ENCODE peak calls at places on chromosome 16, in eight cellular contexts. One of them, this sample, is unnamed.

GRCh38 chr16:78240459-78241222 is 141.2 kb downstream of the WWOX start:
- DNase-seq in astrocyte: no peak
- DNase-seq in naive thymus-derived CD4-positive, alpha-beta T cell: no peak
- DNase-seq in GM12878: no peak
- DNase-seq in CD4-positive, alpha-beta memory T cell: no peak
- DNase-seq in CD8-positive, alpha-beta memory T cell: no peak
- DNase-seq in heart right ventricle: no peak
- DNase-seq in tibial nerve: no peak
- DNase-seq in this sample: no peak

GRCh38 chr16:35636831-35637230 is 2177.4 kb downstream of the TP53TG3F start:
- DNase-seq in astrocyte: no peak
- DNase-seq in naive thymus-derived CD4-positive, alpha-beta T cell: no peak
- DNase-seq in GM12878: no peak
- DNase-seq in CD4-positive, alpha-beta memory T cell: no peak
- DNase-seq in CD8-positive, alpha-beta memory T cell: no peak
- DNase-seq in heart right ventricle: no peak
- DNase-seq in tibial nerve: no peak
- DNase-seq in this sample: no peak

GRCh38 chr16:25065899-25066298 is 45.6 kb upstream of the LCMT1 start:
- DNase-seq in astrocyte: no peak
- DNase-seq in naive thymus-derived CD4-positive, alpha-beta T cell: no peak
- DNase-seq in GM12878: no peak
- DNase-seq in CD4-positive, alpha-beta memory T cell: no peak
- DNase-seq in CD8-positive, alpha-beta memory T cell: no peak
- DNase-seq in heart right ventricle: peak; percentile 14
- DNase-seq in tibial nerve: no peak
- DNase-seq in this sample: no peak

GRCh38 chr16:14539631-14540030 is 90.4 kb downstream of the PARN start:
- DNase-seq in astrocyte: peak; percentile 68
- DNase-seq in naive thymus-derived CD4-positive, alpha-beta T cell: no peak
- DNase-seq in GM12878: no peak
- DNase-seq in CD4-positive, alpha-beta memory T cell: no peak
- DNase-seq in CD8-positive, alpha-beta memory T cell: no peak
- DNase-seq in heart right ventricle: no peak
- DNase-seq in tibial nerve: no peak
- DNase-seq in this sample: no peak

GRCh38 chr16:4136229-4136813 is 20.1 kb upstream of the ADCY9 start:
- DNase-seq in astrocyte: no peak
- DNase-seq in naive thymus-derived CD4-positive, alpha-beta T cell: no peak
- DNase-seq in GM12878: no peak
- DNase-seq in CD4-positive, alpha-beta memory T cell: no peak
- DNase-seq in CD8-positive, alpha-beta memory T cell: no peak
- DNase-seq in heart right ventricle: no peak
- DNase-seq in tibial nerve: no peak
- DNase-seq in this sample: no peak

GRCh38 chr16:81497690-81498089 is 53.1 kb downstream of the CMIP start:
- DNase-seq in astrocyte: no peak
- DNase-seq in naive thymus-derived CD4-positive, alpha-beta T cell: no peak
- DNase-seq in GM12878: no peak
- DNase-seq in CD4-positive, alpha-beta memory T cell: no peak
- DNase-seq in CD8-positive, alpha-beta memory T cell: no peak
- DNase-seq in heart right ventricle: no peak
- DNase-seq in tibial nerve: no peak
- DNase-seq in this sample: no peak

GRCh38 chr16:55552621-55553020 is 13.9 kb upstream of the CAPNS2 start:
- DNase-seq in astrocyte: peak; percentile 79
- DNase-seq in naive thymus-derived CD4-positive, alpha-beta T cell: no peak
- DNase-seq in GM12878: no peak
- DNase-seq in CD4-positive, alpha-beta memory T cell: no peak
- DNase-seq in CD8-positive, alpha-beta memory T cell: no peak
- DNase-seq in heart right ventricle: no peak
- DNase-seq in tibial nerve: no peak
- DNase-seq in this sample: no peak

GRCh38 chr16:12411521-12411920 is 392.2 kb downstream of the CPPED1 start:
- DNase-seq in astrocyte: no peak
- DNase-seq in naive thymus-derived CD4-positive, alpha-beta T cell: no peak
- DNase-seq in GM12878: no peak
- DNase-seq in CD4-positive, alpha-beta memory T cell: no peak
- DNase-seq in CD8-positive, alpha-beta memory T cell: no peak
- DNase-seq in heart right ventricle: no peak
- DNase-seq in tibial nerve: no peak
- DNase-seq in this sample: no peak

GRCh38 chr16:85514295-85514600 is 98.9 kb upstream of the GSE1 start:
- DNase-seq in astrocyte: no peak
- DNase-seq in naive thymus-derived CD4-positive, alpha-beta T cell: no peak
- DNase-seq in GM12878: no peak
- DNase-seq in CD4-positive, alpha-beta memory T cell: no peak
- DNase-seq in CD8-positive, alpha-beta memory T cell: no peak
- DNase-seq in heart right ventricle: peak; percentile 86
- DNase-seq in tibial nerve: no peak
- DNase-seq in this sample: no peak

GRCh38 chr16:14070877-14071575 is at the start of gene MRTFB:
- DNase-seq in astrocyte: no peak
- DNase-seq in naive thymus-derived CD4-positive, alpha-beta T cell: peak; percentile 85
- DNase-seq in GM12878: peak; percentile 25
- DNase-seq in CD4-positive, alpha-beta memory T cell: peak; percentile 74
- DNase-seq in CD8-positive, alpha-beta memory T cell: peak; percentile 73
- DNase-seq in heart right ventricle: peak; percentile 87
- DNase-seq in tibial nerve: peak; percentile 33
- DNase-seq in this sample: peak; percentile 73

GRCh38 chr16:84058664-84059063 is 16.1 kb upstream of the SLC38A8 start:
- DNase-seq in astrocyte: no peak
- DNase-seq in naive thymus-derived CD4-positive, alpha-beta T cell: no peak
- DNase-seq in GM12878: no peak
- DNase-seq in CD4-positive, alpha-beta memory T cell: no peak
- DNase-seq in CD8-positive, alpha-beta memory T cell: no peak
- DNase-seq in heart right ventricle: peak; percentile 60
- DNase-seq in tibial nerve: no peak
- DNase-seq in this sample: no peak

GRCh38 chr16:4454618-4455017 is 19.8 kb downstream of the NMRAL1 start:
- DNase-seq in astrocyte: no peak
- DNase-seq in naive thymus-derived CD4-positive, alpha-beta T cell: no peak
- DNase-seq in GM12878: no peak
- DNase-seq in CD4-positive, alpha-beta memory T cell: no peak
- DNase-seq in CD8-positive, alpha-beta memory T cell: no peak
- DNase-seq in heart right ventricle: no peak
- DNase-seq in tibial nerve: no peak
- DNase-seq in this sample: no peak

GRCh38 chr16:3595110-3595486 is 16.3 kb downstream of the SLX4 start:
- DNase-seq in astrocyte: no peak
- DNase-seq in naive thymus-derived CD4-positive, alpha-beta T cell: no peak
- DNase-seq in GM12878: no peak
- DNase-seq in CD4-positive, alpha-beta memory T cell: no peak
- DNase-seq in CD8-positive, alpha-beta memory T cell: no peak
- DNase-seq in heart right ventricle: no peak
- DNase-seq in tibial nerve: no peak
- DNase-seq in this sample: no peak

GRCh38 chr16:80623376-80623775 is 82.6 kb downstream of the DYNLRB2 start:
- DNase-seq in astrocyte: peak; percentile 51
- DNase-seq in naive thymus-derived CD4-positive, alpha-beta T cell: no peak
- DNase-seq in GM12878: no peak
- DNase-seq in CD4-positive, alpha-beta memory T cell: no peak
- DNase-seq in CD8-positive, alpha-beta memory T cell: no peak
- DNase-seq in heart right ventricle: no peak
- DNase-seq in tibial nerve: no peak
- DNase-seq in this sample: no peak

GRCh38 chr16:80440691-80441090 is 100.1 kb upstream of the DYNLRB2 start:
- DNase-seq in astrocyte: no peak
- DNase-seq in naive thymus-derived CD4-positive, alpha-beta T cell: no peak
- DNase-seq in GM12878: no peak
- DNase-seq in CD4-positive, alpha-beta memory T cell: no peak
- DNase-seq in CD8-positive, alpha-beta memory T cell: no peak
- DNase-seq in heart right ventricle: no peak
- DNase-seq in tibial nerve: no peak
- DNase-seq in this sample: no peak

GRCh38 chr16:85557083-85557975 is 55.8 kb upstream of the GSE1 start:
- DNase-seq in astrocyte: no peak
- DNase-seq in naive thymus-derived CD4-positive, alpha-beta T cell: no peak
- DNase-seq in GM12878: no peak
- DNase-seq in CD4-positive, alpha-beta memory T cell: no peak
- DNase-seq in CD8-positive, alpha-beta memory T cell: peak; percentile 37
- DNase-seq in heart right ventricle: no peak
- DNase-seq in tibial nerve: no peak
- DNase-seq in this sample: peak; percentile 32

GRCh38 chr16:85639529-85640253 is 26.6 kb downstream of the GSE1 start:
- DNase-seq in astrocyte: no peak
- DNase-seq in naive thymus-derived CD4-positive, alpha-beta T cell: no peak
- DNase-seq in GM12878: no peak
- DNase-seq in CD4-positive, alpha-beta memory T cell: no peak
- DNase-seq in CD8-positive, alpha-beta memory T cell: no peak
- DNase-seq in heart right ventricle: peak; percentile 80
- DNase-seq in tibial nerve: no peak
- DNase-seq in this sample: no peak

GRCh38 chr16:59545666-59546065 is 811.5 kb upstream of the GOT2 start:
- DNase-seq in astrocyte: peak; percentile 49
- DNase-seq in naive thymus-derived CD4-positive, alpha-beta T cell: no peak
- DNase-seq in GM12878: no peak
- DNase-seq in CD4-positive, alpha-beta memory T cell: no peak
- DNase-seq in CD8-positive, alpha-beta memory T cell: no peak
- DNase-seq in heart right ventricle: no peak
- DNase-seq in tibial nerve: no peak
- DNase-seq in this sample: no peak

GRCh38 chr16:22188595-22189442 is 17.3 kb upstream of the EEF2K start:
- DNase-seq in astrocyte: peak; percentile 82
- DNase-seq in naive thymus-derived CD4-positive, alpha-beta T cell: peak; percentile 25
- DNase-seq in GM12878: peak; percentile 55
- DNase-seq in CD4-positive, alpha-beta memory T cell: peak; percentile 81
- DNase-seq in CD8-positive, alpha-beta memory T cell: peak; percentile 53
- DNase-seq in heart right ventricle: peak; percentile 39
- DNase-seq in tibial nerve: peak; percentile 39
- DNase-seq in this sample: peak; percentile 44

DNA sequence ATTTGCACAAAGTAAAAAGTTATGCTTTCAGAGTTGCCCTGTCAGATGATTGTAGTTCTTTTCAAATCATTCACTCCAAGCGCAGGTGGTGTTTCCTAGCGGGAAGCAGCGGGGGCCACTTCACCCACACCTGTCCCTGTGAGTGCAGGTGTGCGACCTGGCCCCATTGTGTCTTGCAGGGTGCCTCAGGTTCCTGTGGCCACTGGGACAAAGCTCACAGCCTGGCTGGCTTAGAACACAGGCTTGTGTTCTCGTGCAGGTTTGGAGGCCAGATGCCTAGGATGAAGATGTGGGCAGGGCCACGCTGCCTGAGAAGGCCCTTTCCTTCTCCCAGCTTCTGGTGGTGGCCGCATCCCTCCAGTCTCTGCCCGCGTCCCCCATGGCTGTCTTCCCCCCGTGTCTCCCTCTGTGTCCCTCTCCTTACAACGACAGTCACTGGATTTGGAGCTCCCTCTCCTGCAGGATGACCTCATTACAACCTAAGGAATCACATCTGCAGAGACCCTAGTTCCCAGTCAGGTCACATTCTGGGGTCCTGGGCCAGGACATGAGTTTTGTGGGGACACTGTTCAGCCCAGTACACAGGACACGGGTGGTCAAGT is 90.5 kb downstream of the NPIPB11 start:
- DNase-seq in astrocyte: no peak
- DNase-seq in naive thymus-derived CD4-positive, alpha-beta T cell: no peak
- DNase-seq in GM12878: no peak
- DNase-seq in CD4-positive, alpha-beta memory T cell: no peak
- DNase-seq in CD8-positive, alpha-beta memory T cell: no peak
- DNase-seq in heart right ventricle: no peak
- DNase-seq in tibial nerve: no peak
- DNase-seq in this sample: no peak
- H3K27ac ChIP-seq in astrocyte: no peak overlapping the region
- H3K27ac ChIP-seq in naive thymus-derived CD4-positive, alpha-beta T cell: no peak overlapping the region
- H3K27ac ChIP-seq in GM12878: no peak overlapping the region
- H3K27ac ChIP-seq in CD4-positive, alpha-beta memory T cell: no peak overlapping the region
- H3K27ac ChIP-seq in CD8-positive, alpha-beta memory T cell: no peak overlapping the region
- H3K27ac ChIP-seq in heart right ventricle: no peak overlapping the region
- H3K27ac ChIP-seq in tibial nerve: no peak overlapping the region
- H3K27ac ChIP-seq in this sample: no peak overlapping the region

GRCh38 chr16:89563639-89564392 is 3.3 kb downstream of the RPL13 start:
- DNase-seq in astrocyte: no peak
- DNase-seq in naive thymus-derived CD4-positive, alpha-beta T cell: no peak
- DNase-seq in GM12878: no peak
- DNase-seq in CD4-positive, alpha-beta memory T cell: no peak
- DNase-seq in CD8-positive, alpha-beta memory T cell: no peak
- DNase-seq in heart right ventricle: no peak
- DNase-seq in tibial nerve: no peak
- DNase-seq in this sample: no peak
- H3K4me1 ChIP-seq in astrocyte: peaks cover 52% of the 10 kb centered on the region
- H3K4me1 ChIP-seq in naive thymus-derived CD4-positive, alpha-beta T cell: peaks cover 33% of the 10 kb centered on the region
- H3K4me1 ChIP-seq in GM12878: peaks cover 25% of the 10 kb centered on the region
- H3K4me1 ChIP-seq in CD4-positive, alpha-beta memory T cell: peaks cover 58% of the 10 kb centered on the region
- H3K4me1 ChIP-seq in CD8-positive, alpha-beta memory T cell: peaks cover 50% of the 10 kb centered on the region
- H3K4me1 ChIP-seq in heart right ventricle: peaks cover 60% of the 10 kb centered on the region
- H3K4me1 ChIP-seq in tibial nerve: peaks cover 33% of the 10 kb centered on the region
- H3K4me1 ChIP-seq in this sample: peaks cover 38% of the 10 kb centered on the region

GRCh38 chr16:53576904-53577303 is 73.9 kb upstream of the AKTIP start:
- DNase-seq in astrocyte: no peak
- DNase-seq in naive thymus-derived CD4-positive, alpha-beta T cell: no peak
- DNase-seq in GM12878: no peak
- DNase-seq in CD4-positive, alpha-beta memory T cell: no peak
- DNase-seq in CD8-positive, alpha-beta memory T cell: no peak
- DNase-seq in heart right ventricle: no peak
- DNase-seq in tibial nerve: no peak
- DNase-seq in this sample: no peak

GRCh38 chr16:53581784-53582183 is 78.8 kb upstream of the AKTIP start:
- DNase-seq in astrocyte: no peak
- DNase-seq in naive thymus-derived CD4-positive, alpha-beta T cell: no peak
- DNase-seq in GM12878: no peak
- DNase-seq in CD4-positive, alpha-beta memory T cell: no peak
- DNase-seq in CD8-positive, alpha-beta memory T cell: no peak
- DNase-seq in heart right ventricle: no peak
- DNase-seq in tibial nerve: no peak
- DNase-seq in this sample: no peak

GRCh38 chr16:53576228-53576627 is 73.2 kb upstream of the AKTIP start:
- DNase-seq in astrocyte: no peak
- DNase-seq in naive thymus-derived CD4-positive, alpha-beta T cell: no peak
- DNase-seq in GM12878: no peak
- DNase-seq in CD4-positive, alpha-beta memory T cell: no peak
- DNase-seq in CD8-positive, alpha-beta memory T cell: no peak
- DNase-seq in heart right ventricle: no peak
- DNase-seq in tibial nerve: no peak
- DNase-seq in this sample: no peak

GRCh38 chr16:53580038-53580802 is 77.2 kb upstream of the AKTIP start:
- DNase-seq in astrocyte: no peak
- DNase-seq in naive thymus-derived CD4-positive, alpha-beta T cell: no peak
- DNase-seq in GM12878: no peak
- DNase-seq in CD4-positive, alpha-beta memory T cell: no peak
- DNase-seq in CD8-positive, alpha-beta memory T cell: no peak
- DNase-seq in heart right ventricle: no peak
- DNase-seq in tibial nerve: no peak
- DNase-seq in this sample: no peak
- H3K27me3 ChIP-seq in astrocyte: no peaks in the 10 kb centered on the region
- H3K27me3 ChIP-seq in naive thymus-derived CD4-positive, alpha-beta T cell: no peaks in the 10 kb centered on the region
- H3K27me3 ChIP-seq in GM12878: no peaks in the 10 kb centered on the region
- H3K27me3 ChIP-seq in CD4-positive, alpha-beta memory T cell: no peaks in the 10 kb centered on the region
- H3K27me3 ChIP-seq in CD8-positive, alpha-beta memory T cell: no peaks in the 10 kb centered on the region
- H3K27me3 ChIP-seq in heart right ventricle: no peaks in the 10 kb centered on the region
- H3K27me3 ChIP-seq in tibial nerve: no peaks in the 10 kb centered on the region
- H3K27me3 ChIP-seq in this sample: no peaks in the 10 kb centered on the region

DNA sequence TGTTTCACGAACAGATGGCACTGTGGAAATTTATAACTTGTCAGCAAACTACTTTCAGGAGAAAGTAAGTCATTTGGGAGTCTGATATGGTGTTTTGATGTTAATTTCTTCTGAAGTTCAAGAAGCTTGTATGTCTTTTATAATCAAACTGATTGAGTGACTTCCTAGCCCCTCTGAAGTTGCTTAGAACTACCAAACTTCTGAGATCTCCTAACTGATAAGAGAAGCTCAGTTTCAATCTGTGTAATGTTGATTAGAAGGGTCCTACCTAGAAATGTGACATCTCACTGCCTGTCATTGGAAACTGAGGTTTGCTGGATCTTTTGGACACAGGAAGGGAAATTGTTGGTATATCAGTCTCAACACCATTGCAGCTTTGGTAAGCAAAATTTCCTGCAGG is 1.1 kb downstream of the UTP4 start:
- DNase-seq in astrocyte: no peak
- DNase-seq in naive thymus-derived CD4-positive, alpha-beta T cell: no peak
- DNase-seq in GM12878: no peak
- DNase-seq in CD4-positive, alpha-beta memory T cell: no peak
- DNase-seq in CD8-positive, alpha-beta memory T cell: no peak
- DNase-seq in heart right ventricle: no peak
- DNase-seq in tibial nerve: no peak
- DNase-seq in this sample: no peak
- H3K27ac ChIP-seq in astrocyte: no peak overlapping the region
- H3K27ac ChIP-seq in naive thymus-derived CD4-positive, alpha-beta T cell: peak overlapping the region; percentile 88
- H3K27ac ChIP-seq in GM12878: peak overlapping the region; percentile 96
- H3K27ac ChIP-seq in CD4-positive, alpha-beta memory T cell: peak overlapping the region; percentile 90
- H3K27ac ChIP-seq in CD8-positive, alpha-beta memory T cell: peak overlapping the region; percentile 77
- H3K27ac ChIP-seq in heart right ventricle: no peak overlapping the region
- H3K27ac ChIP-seq in tibial nerve: no peak overlapping the region
- H3K27ac ChIP-seq in this sample: no peak overlapping the region

This sample was measured in effector memory CD4-positive, alpha-beta T cell.